ENCODE peak calls at places on chromosomes 3 and 15, in ten cellular contexts. One of them, this sample, is unnamed.

GRCh38 chr3:44232407-44232806 is 9.3 kb upstream of the TOPAZ1 start:
- DNase-seq in HEK293T: no peak
- DNase-seq in stimulated activated CD4-positive, alpha-beta T cell treated with anti-CD3 and anti-CD28 coated beads, TNF-alpha, amount 100 ng/mL, for 4 hours: no peak
- DNase-seq in gastrocnemius medialis: no peak
- DNase-seq in activated T-helper 1 cell treated with anti-CD3 and anti-CD28 coated beads, Interleukin-12 subunit alpha, Interleukin-12 subunit beta, Interleukin-2, Interleukin-4 antibody, amounts not matched to agents 30 ng/mL and 10 ng/mL and 1 ng/mL, durations not matched to agents 14 hours and 24 hours and 36 hours: no peak
- DNase-seq in EL: no peak
- DNase-seq in esophagus squamous epithelium: no peak
- DNase-seq in H7: no peak
- DNase-seq in suprapubic skin: no peak
- DNase-seq in activated CD4-positive, alpha-beta T cell treated with anti-CD3 and anti-CD28 coated beads, Interleukin-2, amount 50 U/mL, for 1 hour: no peak
- DNase-seq in this sample: no peak

GRCh38 chr3:30495172-30496124 is 111.0 kb upstream of the TGFBR2 start:
- DNase-seq in HEK293T: no peak
- DNase-seq in stimulated activated CD4-positive, alpha-beta T cell treated with anti-CD3 and anti-CD28 coated beads, TNF-alpha, amount 100 ng/mL, for 4 hours: no peak
- DNase-seq in gastrocnemius medialis: no peak
- DNase-seq in activated T-helper 1 cell treated with anti-CD3 and anti-CD28 coated beads, Interleukin-12 subunit alpha, Interleukin-12 subunit beta, Interleukin-2, Interleukin-4 antibody, amounts not matched to agents 30 ng/mL and 10 ng/mL and 1 ng/mL, durations not matched to agents 14 hours and 24 hours and 36 hours: no peak
- DNase-seq in EL: no peak
- DNase-seq in esophagus squamous epithelium: no peak
- DNase-seq in H7: no peak
- DNase-seq in suprapubic skin: no peak
- DNase-seq in activated CD4-positive, alpha-beta T cell treated with anti-CD3 and anti-CD28 coated beads, Interleukin-2, amount 50 U/mL, for 1 hour: no peak
- DNase-seq in this sample: no peak

GRCh38 chr3:193095366-193095765 is 145.7 kb upstream of the PLAAT1 start:
- DNase-seq in HEK293T: no peak
- DNase-seq in stimulated activated CD4-positive, alpha-beta T cell treated with anti-CD3 and anti-CD28 coated beads, TNF-alpha, amount 100 ng/mL, for 4 hours: no peak
- DNase-seq in gastrocnemius medialis: no peak
- DNase-seq in activated T-helper 1 cell treated with anti-CD3 and anti-CD28 coated beads, Interleukin-12 subunit alpha, Interleukin-12 subunit beta, Interleukin-2, Interleukin-4 antibody, amounts not matched to agents 30 ng/mL and 10 ng/mL and 1 ng/mL, durations not matched to agents 14 hours and 24 hours and 36 hours: no peak
- DNase-seq in EL: peak
- DNase-seq in esophagus squamous epithelium: no peak
- DNase-seq in H7: no peak
- DNase-seq in suprapubic skin: no peak
- DNase-seq in activated CD4-positive, alpha-beta T cell treated with anti-CD3 and anti-CD28 coated beads, Interleukin-2, amount 50 U/mL, for 1 hour: no peak
- DNase-seq in this sample: peak

GRCh38 chr3:13535905-13536304 is 13.0 kb upstream of the FBLN2 start:
- DNase-seq in HEK293T: no peak
- DNase-seq in stimulated activated CD4-positive, alpha-beta T cell treated with anti-CD3 and anti-CD28 coated beads, TNF-alpha, amount 100 ng/mL, for 4 hours: no peak
- DNase-seq in gastrocnemius medialis: no peak
- DNase-seq in activated T-helper 1 cell treated with anti-CD3 and anti-CD28 coated beads, Interleukin-12 subunit alpha, Interleukin-12 subunit beta, Interleukin-2, Interleukin-4 antibody, amounts not matched to agents 30 ng/mL and 10 ng/mL and 1 ng/mL, durations not matched to agents 14 hours and 24 hours and 36 hours: no peak
- DNase-seq in EL: no peak
- DNase-seq in esophagus squamous epithelium: no peak
- DNase-seq in H7: no peak
- DNase-seq in suprapubic skin: peak
- DNase-seq in activated CD4-positive, alpha-beta T cell treated with anti-CD3 and anti-CD28 coated beads, Interleukin-2, amount 50 U/mL, for 1 hour: no peak
- DNase-seq in this sample: no peak

GRCh38 chr15:69014454-69014853 is at the start of gene NOX5:
- DNase-seq in HEK293T: no peak
- DNase-seq in stimulated activated CD4-positive, alpha-beta T cell treated with anti-CD3 and anti-CD28 coated beads, TNF-alpha, amount 100 ng/mL, for 4 hours: no peak
- DNase-seq in gastrocnemius medialis: no peak
- DNase-seq in activated T-helper 1 cell treated with anti-CD3 and anti-CD28 coated beads, Interleukin-12 subunit alpha, Interleukin-12 subunit beta, Interleukin-2, Interleukin-4 antibody, amounts not matched to agents 30 ng/mL and 10 ng/mL and 1 ng/mL, durations not matched to agents 14 hours and 24 hours and 36 hours: no peak
- DNase-seq in EL: peak
- DNase-seq in esophagus squamous epithelium: no peak
- DNase-seq in H7: no peak
- DNase-seq in suprapubic skin: no peak
- DNase-seq in activated CD4-positive, alpha-beta T cell treated with anti-CD3 and anti-CD28 coated beads, Interleukin-2, amount 50 U/mL, for 1 hour: no peak
- DNase-seq in this sample: peak

GRCh38 chr3:123948449-123948848 is 12.6 kb downstream of the CCDC14 start:
- DNase-seq in HEK293T: no peak
- DNase-seq in stimulated activated CD4-positive, alpha-beta T cell treated with anti-CD3 and anti-CD28 coated beads, TNF-alpha, amount 100 ng/mL, for 4 hours: no peak
- DNase-seq in gastrocnemius medialis: no peak
- DNase-seq in activated T-helper 1 cell treated with anti-CD3 and anti-CD28 coated beads, Interleukin-12 subunit alpha, Interleukin-12 subunit beta, Interleukin-2, Interleukin-4 antibody, amounts not matched to agents 30 ng/mL and 10 ng/mL and 1 ng/mL, durations not matched to agents 14 hours and 24 hours and 36 hours: no peak
- DNase-seq in EL: no peak
- DNase-seq in esophagus squamous epithelium: no peak
- DNase-seq in H7: no peak
- DNase-seq in suprapubic skin: no peak
- DNase-seq in activated CD4-positive, alpha-beta T cell treated with anti-CD3 and anti-CD28 coated beads, Interleukin-2, amount 50 U/mL, for 1 hour: no peak
- DNase-seq in this sample: no peak

GRCh38 chr15:33956397-33956796 is 11.9 kb upstream of the CHRM5 start:
- DNase-seq in HEK293T: no peak
- DNase-seq in stimulated activated CD4-positive, alpha-beta T cell treated with anti-CD3 and anti-CD28 coated beads, TNF-alpha, amount 100 ng/mL, for 4 hours: no peak
- DNase-seq in gastrocnemius medialis: no peak
- DNase-seq in activated T-helper 1 cell treated with anti-CD3 and anti-CD28 coated beads, Interleukin-12 subunit alpha, Interleukin-12 subunit beta, Interleukin-2, Interleukin-4 antibody, amounts not matched to agents 30 ng/mL and 10 ng/mL and 1 ng/mL, durations not matched to agents 14 hours and 24 hours and 36 hours: no peak
- DNase-seq in EL: no peak
- DNase-seq in esophagus squamous epithelium: no peak
- DNase-seq in H7: no peak
- DNase-seq in suprapubic skin: no peak
- DNase-seq in activated CD4-positive, alpha-beta T cell treated with anti-CD3 and anti-CD28 coated beads, Interleukin-2, amount 50 U/mL, for 1 hour: no peak
- DNase-seq in this sample: no peak

GRCh38 chr15:82239685-82240391 is 22.7 kb downstream of the EFL1 start:
- DNase-seq in HEK293T: no peak
- DNase-seq in stimulated activated CD4-positive, alpha-beta T cell treated with anti-CD3 and anti-CD28 coated beads, TNF-alpha, amount 100 ng/mL, for 4 hours: no peak
- DNase-seq in gastrocnemius medialis: no peak
- DNase-seq in activated T-helper 1 cell treated with anti-CD3 and anti-CD28 coated beads, Interleukin-12 subunit alpha, Interleukin-12 subunit beta, Interleukin-2, Interleukin-4 antibody, amounts not matched to agents 30 ng/mL and 10 ng/mL and 1 ng/mL, durations not matched to agents 14 hours and 24 hours and 36 hours: no peak
- DNase-seq in EL: no peak
- DNase-seq in esophagus squamous epithelium: no peak
- DNase-seq in H7: no peak
- DNase-seq in suprapubic skin: no peak
- DNase-seq in activated CD4-positive, alpha-beta T cell treated with anti-CD3 and anti-CD28 coated beads, Interleukin-2, amount 50 U/mL, for 1 hour: no peak
- DNase-seq in this sample: no peak

GRCh38 chr15:70826634-70827033 is 27.3 kb downstream of the LARP6 start:
- DNase-seq in HEK293T: no peak
- DNase-seq in stimulated activated CD4-positive, alpha-beta T cell treated with anti-CD3 and anti-CD28 coated beads, TNF-alpha, amount 100 ng/mL, for 4 hours: no peak
- DNase-seq in gastrocnemius medialis: peak
- DNase-seq in activated T-helper 1 cell treated with anti-CD3 and anti-CD28 coated beads, Interleukin-12 subunit alpha, Interleukin-12 subunit beta, Interleukin-2, Interleukin-4 antibody, amounts not matched to agents 30 ng/mL and 10 ng/mL and 1 ng/mL, durations not matched to agents 14 hours and 24 hours and 36 hours: no peak
- DNase-seq in EL: peak
- DNase-seq in esophagus squamous epithelium: no peak
- DNase-seq in H7: no peak
- DNase-seq in suprapubic skin: peak
- DNase-seq in activated CD4-positive, alpha-beta T cell treated with anti-CD3 and anti-CD28 coated beads, Interleukin-2, amount 50 U/mL, for 1 hour: no peak
- DNase-seq in this sample: peak

GRCh38 chr3:110243081-110243480 is 828.5 kb upstream of the NECTIN3 start:
- DNase-seq in HEK293T: no peak
- DNase-seq in stimulated activated CD4-positive, alpha-beta T cell treated with anti-CD3 and anti-CD28 coated beads, TNF-alpha, amount 100 ng/mL, for 4 hours: no peak
- DNase-seq in gastrocnemius medialis: no peak
- DNase-seq in activated T-helper 1 cell treated with anti-CD3 and anti-CD28 coated beads, Interleukin-12 subunit alpha, Interleukin-12 subunit beta, Interleukin-2, Interleukin-4 antibody, amounts not matched to agents 30 ng/mL and 10 ng/mL and 1 ng/mL, durations not matched to agents 14 hours and 24 hours and 36 hours: no peak
- DNase-seq in EL: peak
- DNase-seq in esophagus squamous epithelium: no peak
- DNase-seq in H7: no peak
- DNase-seq in suprapubic skin: no peak
- DNase-seq in activated CD4-positive, alpha-beta T cell treated with anti-CD3 and anti-CD28 coated beads, Interleukin-2, amount 50 U/mL, for 1 hour: no peak
- DNase-seq in this sample: no peak

GRCh38 chr3:66593978-66594377 is 93.2 kb upstream of the LRIG1 start:
- DNase-seq in HEK293T: no peak
- DNase-seq in stimulated activated CD4-positive, alpha-beta T cell treated with anti-CD3 and anti-CD28 coated beads, TNF-alpha, amount 100 ng/mL, for 4 hours: no peak
- DNase-seq in gastrocnemius medialis: no peak
- DNase-seq in activated T-helper 1 cell treated with anti-CD3 and anti-CD28 coated beads, Interleukin-12 subunit alpha, Interleukin-12 subunit beta, Interleukin-2, Interleukin-4 antibody, amounts not matched to agents 30 ng/mL and 10 ng/mL and 1 ng/mL, durations not matched to agents 14 hours and 24 hours and 36 hours: no peak
- DNase-seq in EL: peak
- DNase-seq in esophagus squamous epithelium: no peak
- DNase-seq in H7: no peak
- DNase-seq in suprapubic skin: no peak
- DNase-seq in activated CD4-positive, alpha-beta T cell treated with anti-CD3 and anti-CD28 coated beads, Interleukin-2, amount 50 U/mL, for 1 hour: no peak
- DNase-seq in this sample: peak

GRCh38 chr3:39531066-39531465 is 63.6 kb downstream of the MOBP start:
- DNase-seq in HEK293T: no peak
- DNase-seq in stimulated activated CD4-positive, alpha-beta T cell treated with anti-CD3 and anti-CD28 coated beads, TNF-alpha, amount 100 ng/mL, for 4 hours: no peak
- DNase-seq in gastrocnemius medialis: no peak
- DNase-seq in activated T-helper 1 cell treated with anti-CD3 and anti-CD28 coated beads, Interleukin-12 subunit alpha, Interleukin-12 subunit beta, Interleukin-2, Interleukin-4 antibody, amounts not matched to agents 30 ng/mL and 10 ng/mL and 1 ng/mL, durations not matched to agents 14 hours and 24 hours and 36 hours: no peak
- DNase-seq in EL: peak
- DNase-seq in esophagus squamous epithelium: no peak
- DNase-seq in H7: no peak
- DNase-seq in suprapubic skin: no peak
- DNase-seq in activated CD4-positive, alpha-beta T cell treated with anti-CD3 and anti-CD28 coated beads, Interleukin-2, amount 50 U/mL, for 1 hour: no peak
- DNase-seq in this sample: no peak

GRCh38 chr3:47019201-47019600 is 39.7 kb downstream of the NBEAL2 start:
- DNase-seq in HEK293T: no peak
- DNase-seq in stimulated activated CD4-positive, alpha-beta T cell treated with anti-CD3 and anti-CD28 coated beads, TNF-alpha, amount 100 ng/mL, for 4 hours: no peak
- DNase-seq in gastrocnemius medialis: no peak
- DNase-seq in activated T-helper 1 cell treated with anti-CD3 and anti-CD28 coated beads, Interleukin-12 subunit alpha, Interleukin-12 subunit beta, Interleukin-2, Interleukin-4 antibody, amounts not matched to agents 30 ng/mL and 10 ng/mL and 1 ng/mL, durations not matched to agents 14 hours and 24 hours and 36 hours: peak
- DNase-seq in EL: no peak
- DNase-seq in esophagus squamous epithelium: no peak
- DNase-seq in H7: no peak
- DNase-seq in suprapubic skin: no peak
- DNase-seq in activated CD4-positive, alpha-beta T cell treated with anti-CD3 and anti-CD28 coated beads, Interleukin-2, amount 50 U/mL, for 1 hour: no peak
- DNase-seq in this sample: no peak

This sample was measured in HFFc6.